ENCODE peak calls at places on chromosome 18, in eight cellular contexts. W is heart left ventricle, E is uterus, S is Karpas-422, A is heart right ventricle, B is cardiac muscle cell, K is foreskin keratinocyte, G is H1. T is an unnamed sample.

GRCh38 chr18:55245200-55245599 is 285.9 kb upstream of the CCDC68 start:
- DNase-seq in A (no peak), S (no peak), B (no peak), W (no peak), E (no peak), K (no peak), G (no peak), T (no peak)

GRCh38 chr18:62339106-62339988 is 14.2 kb downstream of the TNFRSF11A start:
- DNase-seq in B (peak; percentile 55), G (no peak), W (no peak), S (no peak), A (no peak), K (peak; percentile 74), E (no peak), T (no peak)

GRCh38 chr18:68956650-68957049 is 158.8 kb downstream of the CCDC102B start:
- DNase-seq in B (no peak), E (no peak), S (no peak), W (no peak), A (no peak), K (no peak), G (no peak), T (no peak)

GRCh38 chr18:31041346-31042067 is 1.0 kb downstream of the DSC3 start:
- DNase-seq in A (no peak), K (peak; percentile 69), E (no peak), G (no peak), S (no peak), W (no peak), B (peak; percentile 34), T (no peak)

GRCh38 chr18:49045585-49045984 is 94.8 kb upstream of the SMAD7 start:
- DNase-seq in S (no peak), G (no peak), W (no peak), A (no peak), B (no peak), E (no peak), K (no peak), T (no peak)

GRCh38 chr18:69455120-69455519 is 54.4 kb downstream of the DOK6 start:
- DNase-seq in W (no peak), E (no peak), K (no peak), G (no peak), B (peak; percentile 4), A (no peak), S (no peak), T (no peak)

GRCh38 chr18:60411715-60412114 is 39.1 kb upstream of the MC4R start:
- DNase-seq in G (no peak), A (no peak), E (no peak), B (no peak), W (no peak), S (peak; percentile 43), K (no peak), T (no peak)

GRCh38 chr18:31610841-31611240 is 19.2 kb downstream of the TTR start:
- DNase-seq in E (no peak), G (peak; percentile 59), A (no peak), S (no peak), B (peak; percentile 20), W (no peak), K (no peak), T (no peak)

GRCh38 chr18:78758496-78758895 is 221.1 kb upstream of the SALL3 start:
- DNase-seq in E (no peak), W (no peak), A (no peak), K (no peak), B (no peak), S (no peak), G (no peak), T (no peak)

GRCh38 chr18:78924301-78925192 is 55.1 kb upstream of the SALL3 start:
- DNase-seq in W (no peak), K (no peak), E (no peak), B (no peak), A (no peak), G (no peak), S (no peak), T (no peak)

GRCh38 chr18:44986933-44987332 is 306.2 kb downstream of the SETBP1 start:
- DNase-seq in S (peak; percentile 25), W (no peak), A (no peak), B (peak; percentile 27), G (no peak), E (no peak), K (no peak), T (no peak)

GRCh38 chr18:79599503-79599931 is 80.1 kb upstream of the CTDP1 start:
- DNase-seq in E (no peak), K (peak; percentile 54), B (no peak), G (no peak), S (no peak), A (no peak), W (peak; percentile 16), T (no peak)

GRCh38 chr18:59084286-59084779 is 55.4 kb upstream of the SEC11C start:
- DNase-seq in W (peak; percentile 54), G (peak; percentile 43), K (peak; percentile 52), A (peak; percentile 43), E (peak; percentile 58), B (peak; percentile 83), S (peak; percentile 82), T (peak; percentile 83)

GRCh38 chr18:58005036-58005435 is 39.0 kb upstream of the NEDD4L start:
- DNase-seq in E (no peak), B (no peak), S (no peak), G (no peak), K (peak; percentile 62), A (no peak), W (no peak), T (no peak)

GRCh38 chr18:58010265-58010664 is 33.8 kb upstream of the NEDD4L start:
- DNase-seq in S (no peak), E (no peak), W (no peak), A (no peak), G (no peak), K (no peak), B (no peak), T (no peak)

GRCh38 chr18:58004317-58004716 is 39.7 kb upstream of the NEDD4L start:
- DNase-seq in E (no peak), G (no peak), S (no peak), W (no peak), K (peak; percentile 82), B (peak; percentile 44), A (no peak), T (no peak)

GRCh38 chr18:58009166-58009565 is 34.9 kb upstream of the NEDD4L start:
- DNase-seq in A (no peak), B (peak; percentile 46), G (no peak), S (no peak), W (no peak), E (no peak), K (no peak), T (no peak)

GRCh38 chr18:58005885-58006523 is 38.0 kb upstream of the NEDD4L start:
- DNase-seq in G (no peak), W (no peak), K (peak; percentile 80), A (no peak), S (no peak), E (no peak), B (no peak), T (no peak)
- H3K27me3 ChIP-seq in G (no peaks in the 10 kb centered on the region), W (no peaks in the 10 kb centered on the region), K (no peaks in the 10 kb centered on the region), A (no peaks in the 10 kb centered on the region), S (no peaks in the 10 kb centered on the region), E (no peaks in the 10 kb centered on the region), B (no peaks in the 10 kb centered on the region), T (no peaks in the 10 kb centered on the region)

GRCh38 chr18:25810736-25811135 is 279.7 kb downstream of the SS18 start:
- DNase-seq in A (no peak), K (no peak), S (no peak), B (no peak), E (no peak), G (no peak), W (no peak), T (no peak)

GRCh38 chr18:25805939-25806338 is 284.5 kb downstream of the SS18 start:
- DNase-seq in S (no peak), A (no peak), E (no peak), K (no peak), B (no peak), W (no peak), G (no peak), T (peak; percentile 42)

GRCh38 chr18:25805323-25805722 is 285.1 kb downstream of the SS18 start:
- DNase-seq in E (no peak), A (no peak), S (no peak), K (no peak), B (peak; percentile 61), W (no peak), G (no peak), T (no peak)
- H3K27me3 ChIP-seq in E (no peaks in the 10 kb centered on the region), A (no peaks in the 10 kb centered on the region), S (no peaks in the 10 kb centered on the region), K (no peaks in the 10 kb centered on the region), B (no peaks in the 10 kb centered on the region), W (no peaks in the 10 kb centered on the region), G (no peaks in the 10 kb centered on the region), T (no peaks in the 10 kb centered on the region)

GRCh38 chr18:22176282-22176621 is 6.9 kb downstream of the GATA6 start:
- DNase-seq in W (no peak), B (no peak), K (no peak), E (no peak), A (no peak), S (no peak), G (no peak), T (no peak)

GRCh38 chr18:22175326-22175725 is 5.9 kb downstream of the GATA6 start:
- DNase-seq in W (no peak), B (no peak), A (no peak), S (no peak), G (no peak), E (no peak), K (no peak), T (no peak)

GRCh38 chr18:22177496-22177866 is 8.1 kb downstream of the GATA6 start:
- DNase-seq in S (no peak), B (peak; percentile 46), A (no peak), K (no peak), E (no peak), G (no peak), W (no peak), T (no peak)

GRCh38 chr18:22174341-22175148 is 5.2 kb downstream of the GATA6 start:
- DNase-seq in G (no peak), B (no peak), A (no peak), W (no peak), S (no peak), K (no peak), E (no peak), T (no peak)

DNA sequence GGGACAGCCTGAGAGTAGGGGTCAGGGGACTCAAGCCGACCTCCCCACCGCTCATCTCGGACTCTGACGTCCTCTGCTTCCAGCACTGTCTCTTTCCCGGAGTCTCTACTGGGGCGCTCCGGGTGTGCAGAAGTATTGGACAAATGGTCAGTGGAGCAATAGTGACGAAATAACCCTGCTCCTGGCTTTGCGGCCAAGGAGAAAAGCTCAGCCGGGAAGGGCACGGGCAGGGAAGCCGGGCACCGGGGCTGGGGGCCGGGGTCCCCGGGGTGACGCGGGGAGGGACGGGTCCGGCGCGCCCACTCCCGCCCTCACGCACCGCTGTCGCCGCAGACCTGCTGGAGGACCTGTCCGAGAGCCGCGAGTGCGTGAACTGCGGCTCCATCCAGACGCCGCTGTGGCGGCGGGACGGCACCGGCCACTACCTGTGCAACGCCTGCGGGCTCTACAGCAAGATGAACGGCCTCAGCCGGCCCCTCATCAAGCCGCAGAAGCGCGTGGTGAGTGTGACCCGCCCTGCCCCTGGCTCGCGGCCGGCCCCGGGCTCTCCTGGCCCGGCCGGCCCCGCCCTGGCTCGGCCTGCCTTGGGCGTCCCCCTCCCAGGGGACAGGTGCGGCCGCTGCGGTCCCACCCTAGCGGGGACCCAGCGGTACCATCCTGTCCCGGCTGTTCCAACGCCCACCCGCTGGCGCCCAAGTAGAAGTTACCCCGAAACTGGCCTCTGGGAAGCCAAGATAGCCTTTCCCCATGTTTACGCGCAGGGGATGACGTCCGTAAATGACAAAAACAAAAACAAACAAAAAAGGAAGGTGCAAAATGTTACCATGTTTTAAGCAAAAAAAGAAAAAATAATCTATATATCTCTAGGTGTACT is 7.5 kb downstream of the GATA6 start:
- DNase-seq in W (no peak), B (peak; percentile 67), G (no peak), K (no peak), S (no peak), E (no peak), A (peak; percentile 43), T (peak; percentile 54)
- H3K27me3 ChIP-seq in W (no peaks in the 10 kb centered on the region), B (no peaks in the 10 kb centered on the region), G (peaks cover 71% of the 10 kb centered on the region), K (peaks cover 100% of the 10 kb centered on the region), S (no peaks in the 10 kb centered on the region), E (no peaks in the 10 kb centered on the region), A (peaks cover 85% of the 10 kb centered on the region), T (no peaks in the 10 kb centered on the region)

GRCh38 chr18:12253027-12253426 is 1.1 kb upstream of the CIDEA start:
- DNase-seq in E (no peak), W (no peak), K (no peak), A (no peak), S (no peak), G (no peak), B (no peak), T (no peak)
- H3K27me3 ChIP-seq in E (peaks cover 7% of the 10 kb centered on the region), W (peaks cover 27% of the 10 kb centered on the region), K (peaks cover 6% of the 10 kb centered on the region), A (peaks cover 49% of the 10 kb centered on the region), S (no peaks in the 10 kb centered on the region), G (peaks cover 38% of the 10 kb centered on the region), B (peaks cover 93% of the 10 kb centered on the region), T (no peaks in the 10 kb centered on the region)

T was measured in right cardiac atrium.